ENCODE peak calls at places on chromosomes 5 and 9, in four cellular contexts. S, T, A and I are unnamed samples.

GRCh38 chr9:101716629-101717028 is 21.8 kb downstream of the GRIN3A start:
- DNase-seq in S (no peak), T (peak), A (no peak), I (no peak)

GRCh38 chr5:15008476-15008875 is 136.9 kb upstream of the ANKH start:
- DNase-seq in S (no peak), T (peak), A (no peak), I (no peak)

GRCh38 chr5:94375801-94376200 is 242.6 kb downstream of the KIAA0825 start:
- DNase-seq in S (no peak), T (peak), A (no peak), I (no peak)

GRCh38 chr5:79837707-79838620 is 148.3 kb downstream of the CMYA5 start:
- DNase-seq in S (no peak), T (no peak), A (no peak), I (no peak)

GRCh38 chr9:106892632-106893031 is 29.7 kb downstream of the ZNF462 start:
- DNase-seq in S (peak), T (peak), A (no peak), I (no peak)

GRCh38 chr5:26582350-26583040 is 455.9 kb downstream of the CDH9 start:
- DNase-seq in S (no peak), T (peak), A (no peak), I (no peak)

GRCh38 chr5:177366528-177367322 is 9.0 kb downstream of the RGS14 start:
- DNase-seq in S (peak), T (peak), A (no peak), I (no peak)

GRCh38 chr5:3348576-3349535 is 246.8 kb upstream of the IRX1 start:
- DNase-seq in S (no peak), T (no peak), A (no peak), I (no peak)

GRCh38 chr5:142320851-142321560 is 3.8 kb downstream of the SPRY4 start:
- DNase-seq in S (peak), T (peak), A (no peak), I (no peak)

GRCh38 chr5:176553260-176554085 is 4.3 kb downstream of the CDHR2 start:
- DNase-seq in S (no peak), T (no peak), A (no peak), I (no peak)

GRCh38 chr9:81550207-81550583 is 139.2 kb downstream of the TLE1 start:
- DNase-seq in S (no peak), T (no peak), A (no peak), I (no peak)

GRCh38 chr5:168712280-168712924 is 133.2 kb upstream of the PANK3 start:
- DNase-seq in S (no peak), T (peak), A (no peak), I (no peak)

GRCh38 chr9:129385615-129385934 is 207.5 kb upstream of the IER5L start:
- DNase-seq in S (no peak), T (no peak), A (no peak), I (no peak)

GRCh38 chr5:116806879-116807278 is 232.3 kb upstream of the SEMA6A start:
- DNase-seq in S (no peak), T (no peak), A (no peak), I (no peak)

GRCh38 chr9:89006308-89006707 is 15.0 kb downstream of the S1PR3 start:
- DNase-seq in S (no peak), T (no peak), A (no peak), I (no peak)

GRCh38 chr5:93899026-93899600 is 157.7 kb upstream of the POU5F2 start:
- DNase-seq in S (peak), T (peak), A (peak), I (peak)

GRCh38 chr5:16933337-16933736 is 2.8 kb downstream of the MYO10 start:
- DNase-seq in S (no peak), T (peak), A (no peak), I (no peak)

GRCh38 chr5:42487077-42487476 is 63.8 kb downstream of the GHR start:
- DNase-seq in S (no peak), T (no peak), A (no peak), I (no peak)

GRCh38 chr5:171518916-171519315 is 99.5 kb downstream of the FGF18 start:
- DNase-seq in S (no peak), T (no peak), A (no peak), I (no peak)

GRCh38 chr9:99138424-99139284 is 33.7 kb downstream of the TGFBR1 start:
- DNase-seq in S (no peak), T (no peak), A (no peak), I (no peak)

GRCh38 chr5:95284512-95285405 is at the start of gene MCTP1:
- DNase-seq in S (peak), T (peak), A (peak), I (no peak)

GRCh38 chr9:107723015-107723414 is 233.4 kb upstream of the KLF4 start:
- DNase-seq in S (no peak), T (no peak), A (no peak), I (no peak)

GRCh38 chr9:116951588-116952433 is 264.7 kb downstream of the TRIM32 start:
- DNase-seq in S (no peak), T (peak), A (no peak), I (no peak)

GRCh38 chr5:151755383-151755782 is 3.0 kb downstream of the ATOX1 start:
- DNase-seq in S (no peak), T (no peak), A (peak), I (no peak)
- H3K4me2 ChIP-seq in S (peak), T (no peak), A (peak), I (no peak)

GRCh38 chr5:173093597-173093996 is 37.4 kb downstream of the CREBRF start:
- DNase-seq in S (no peak), T (no peak), A (no peak), I (no peak)
- H3K4me2 ChIP-seq in S (no peak), T (no peak), A (no peak), I (no peak)

GRCh38 chr9:120900821-120901220 is 23.8 kb upstream of the PHF19 start:
- DNase-seq in S (no peak), T (no peak), A (no peak), I (no peak)
- H3K4me2 ChIP-seq in S (no peak), T (no peak), A (no peak), I (peak)

GRCh38 chr9:134358968-134359319 is 32.7 kb downstream of the RXRA start:
- DNase-seq in S (no peak), T (no peak), A (no peak), I (no peak)
- H3K4me2 ChIP-seq in S (no peak), T (no peak), A (no peak), I (no peak)